ENCODE peak calls at places on chromosomes 3 and 15, in four cellular contexts. S is BE2C, B is cardiac muscle cell, L is GM23248. F is an unnamed sample. For H3K27me3, the result is how much of the 10 kb centered on the place peaks cover.

GRCh38 chr3:113231391-113231790 is 20.0 kb downstream of the BOC start:
- DNase-seq in B (no peak), S (no peak), L (peak), F (no peak)

GRCh38 chr3:45896956-45897355 is 10.6 kb downstream of the CCR9 start:
- DNase-seq in B (no peak), S (no peak), L (peak), F (no peak)

GRCh38 chr3:194072097-194072428 is 63.9 kb upstream of the HES1 start:
- DNase-seq in S (no peak), L (no peak), B (no peak), F (no peak)

GRCh38 chr3:105527949-105528348 is 161.2 kb downstream of the ALCAM start:
- DNase-seq in S (no peak), B (no peak), L (peak), F (no peak)

GRCh38 chr3:45938858-45939257 is 4.4 kb upstream of the CXCR6 start:
- DNase-seq in B (peak), L (peak), S (peak), F (peak)

GRCh38 chr3:58580826-58581327 is 3.7 kb upstream of the FAM107A start:
- DNase-seq in B (no peak), S (no peak), L (no peak), F (no peak)

GRCh38 chr3:40021338-40021737 is 211.9 kb downstream of the MYRIP start:
- DNase-seq in B (no peak), S (no peak), L (no peak), F (no peak)

GRCh38 chr15:68056097-68056865 is 2.2 kb downstream of the PIAS1 start:
- DNase-seq in S (no peak), B (no peak), L (peak), F (no peak)

GRCh38 chr15:90684281-90684680 is 32.9 kb upstream of the BLM start:
- DNase-seq in S (no peak), L (no peak), B (no peak), F (no peak)

GRCh38 chr3:80688814-80689213 is 921.0 kb upstream of the ROBO1 start:
- DNase-seq in L (peak), B (peak), S (peak), F (no peak)

GRCh38 chr3:49081429-49081828 is 12.4 kb downstream of the QRICH1 start:
- DNase-seq in B (no peak), S (no peak), L (no peak), F (no peak)

GRCh38 chr3:152204218-152204617 is 64.5 kb upstream of the MBNL1 start:
- DNase-seq in B (no peak), S (no peak), L (no peak), F (no peak)

GRCh38 chr3:102745881-102746280 is 311.1 kb downstream of the ZPLD1 start:
- DNase-seq in B (no peak), L (peak), S (no peak), F (no peak)

GRCh38 chr3:178255315-178255714 is 280.9 kb upstream of the KCNMB2 start:
- DNase-seq in L (peak), S (no peak), B (no peak), F (no peak)

GRCh38 chr15:45393851-45394250 is 15.5 kb upstream of the GATM start:
- DNase-seq in L (peak), S (no peak), B (no peak), F (peak)

GRCh38 chr3:9862391-9863235 is 17.4 kb downstream of the CIDEC start:
- DNase-seq in B (peak), L (peak), S (no peak), F (no peak)

GRCh38 chr3:126509565-126510322 is 7.8 kb downstream of the UROC1 start:
- DNase-seq in B (no peak), L (no peak), S (no peak), F (no peak)

GRCh38 chr3:141112686-141113255 is 61.6 kb downstream of the SPSB4 start:
- DNase-seq in L (no peak), S (no peak), B (no peak), F (no peak)

GRCh38 chr3:171770689-171771620 is 39.3 kb downstream of the PLD1 start:
- DNase-seq in L (peak), B (peak), S (peak), F (peak)

GRCh38 chr3:73270839-73271483 is 209.5 kb downstream of the EBLN2 start:
- DNase-seq in S (peak), B (no peak), L (peak), F (no peak)

GRCh38 chr3:11154953-11155325 is 646 bp downstream of the HRH1 start:
- DNase-seq in L (peak), S (no peak), B (no peak), F (peak)

GRCh38 chr3:11155341-11156025 is 1.2 kb downstream of the HRH1 start:
- DNase-seq in L (peak), B (peak), S (peak), F (peak)

GRCh38 chr3:11157406-11157805 is 3.1 kb downstream of the HRH1 start:
- DNase-seq in S (no peak), L (no peak), B (no peak), F (no peak)

GRCh38 chr3:11156026-11156410 is 1.7 kb downstream of the HRH1 start:
- DNase-seq in S (no peak), L (no peak), B (no peak), F (no peak)

DNA sequence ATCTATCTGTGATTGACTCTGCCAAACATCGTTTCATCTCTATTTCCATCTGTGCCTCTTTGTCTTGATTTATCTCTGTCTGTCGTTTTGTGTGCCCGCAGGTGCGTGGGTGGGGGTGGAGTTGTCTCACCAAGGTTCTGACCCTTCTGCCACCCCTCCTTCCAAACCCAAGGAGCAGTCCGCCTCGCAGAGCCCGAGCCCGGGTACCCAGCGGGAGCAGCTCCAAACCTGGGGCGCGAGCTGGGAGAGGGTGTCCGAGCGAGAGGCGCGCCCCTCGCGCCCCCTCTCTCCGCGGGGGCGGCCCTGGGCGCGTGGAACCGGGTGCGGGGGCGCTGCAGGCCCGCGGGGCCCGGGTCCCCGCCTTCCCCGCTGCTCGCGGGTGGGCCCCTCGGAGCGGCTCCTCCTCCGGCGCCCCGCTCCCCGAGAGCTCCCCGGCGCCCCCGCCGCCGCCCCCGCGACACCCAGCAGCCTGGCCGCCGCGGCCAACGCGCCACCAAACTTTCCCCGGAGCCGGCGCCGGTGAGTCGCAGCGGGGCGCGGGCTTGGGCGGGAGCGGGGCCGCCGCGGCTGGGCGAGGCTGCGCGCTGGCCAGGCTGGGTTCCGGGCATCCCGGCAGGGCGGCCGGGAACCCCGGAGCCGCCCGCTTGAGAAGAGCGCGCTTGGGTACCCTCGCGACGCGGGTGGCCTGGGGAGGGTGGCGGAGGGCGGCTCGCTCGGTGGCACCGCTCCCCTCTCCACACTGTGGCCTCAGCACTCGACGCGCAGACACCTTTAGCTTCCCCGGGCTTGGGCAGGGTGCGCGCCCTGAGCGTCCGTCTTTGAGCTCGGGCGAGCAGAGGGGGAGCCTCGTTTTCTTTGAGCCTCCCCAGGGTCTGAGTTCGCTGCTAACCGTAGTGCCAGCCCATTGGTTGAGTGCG is at the start of gene HRH1:
- DNase-seq in S (no peak), B (peak), L (peak), F (no peak)
- H3K27me3 ChIP-seq in S (under half), B (half or more), L (under half), F (under half)

DNA sequence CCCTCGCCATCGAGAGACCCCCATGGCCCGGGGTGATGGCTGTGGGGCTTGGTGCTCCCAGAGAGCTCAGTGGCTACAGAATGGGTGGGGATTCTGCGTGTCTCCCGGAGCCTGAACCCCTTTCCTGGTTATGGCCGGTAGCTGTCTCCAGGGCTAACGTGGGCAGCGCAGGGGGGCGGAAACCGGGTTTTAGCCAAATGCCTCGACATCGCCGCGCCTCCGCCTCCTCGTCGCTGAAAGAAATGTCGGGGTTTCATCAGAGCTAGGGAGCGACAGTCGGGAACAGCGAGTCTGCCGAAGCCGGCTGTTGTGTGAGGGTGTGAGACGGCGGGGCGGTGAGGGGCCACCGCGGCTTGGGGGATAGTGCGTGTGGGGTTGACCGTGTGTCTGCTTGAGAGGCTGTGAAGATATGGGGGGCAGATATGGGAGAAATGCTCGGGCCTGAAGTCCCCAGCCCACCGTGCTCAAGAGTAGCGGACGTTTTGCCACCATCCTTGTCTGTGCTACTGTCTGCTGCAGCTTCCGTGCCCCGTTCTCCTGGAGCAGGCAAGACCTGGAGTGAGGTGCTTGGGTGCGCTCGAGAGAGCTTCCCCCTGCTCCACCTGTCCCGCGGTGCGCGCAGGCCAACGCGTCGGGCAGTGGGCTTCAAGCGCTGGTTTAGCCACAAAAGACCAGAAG is 836 bp upstream of the ISLR2 start:
- DNase-seq in B (no peak), L (peak), S (no peak), F (no peak)
- H3K27me3 ChIP-seq in B (half or more), L (half or more), S (under half), F (under half)

GRCh38 chr15:79378394-79379158 is 53.6 kb upstream of the MINAR1 start:
- DNase-seq in L (no peak), B (no peak), S (no peak), F (no peak)
- H3K27me3 ChIP-seq in L (under half), B (under half), S (under half), F (under half)

DNA sequence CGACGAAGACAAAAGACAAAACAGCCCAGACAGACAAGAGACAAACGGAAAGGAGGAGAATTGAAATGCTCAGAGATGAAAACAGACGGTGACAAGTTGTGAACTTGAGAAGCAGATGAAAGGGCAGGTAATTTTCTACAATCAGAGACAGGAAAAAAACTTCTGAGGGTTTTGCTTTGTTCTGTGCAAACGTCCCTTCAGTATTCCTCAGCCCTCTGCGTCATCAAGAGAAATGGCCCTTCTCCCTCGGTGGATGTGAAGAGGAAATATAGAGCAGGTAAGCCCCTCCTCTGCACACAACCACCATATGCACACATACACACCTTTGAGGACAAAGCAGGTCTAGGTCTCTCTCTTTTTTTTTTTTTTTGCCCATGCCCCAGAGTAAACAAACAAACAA is 206.6 kb downstream of the UACA start:
- DNase-seq in B (no peak), L (no peak), S (no peak), F (no peak)
- H3K27me3 ChIP-seq in B (under half), L (half or more), S (under half), F (half or more)

GRCh38 chr15:53114960-53115359 is 324.8 kb upstream of the ONECUT1 start:
- DNase-seq in S (no peak), L (no peak), B (no peak), F (no peak)
- H3K27me3 ChIP-seq in S (under half), L (under half), B (under half), F (under half)

GRCh38 chr3:71722693-71723092 is 2.5 kb downstream of the EIF4E3 start:
- DNase-seq in S (no peak), L (no peak), B (no peak), F (no peak)

GRCh38 chr3:71721721-71722157 is 3.5 kb downstream of the EIF4E3 start:
- DNase-seq in S (no peak), B (no peak), L (no peak), F (no peak)

GRCh38 chr3:71714595-71714994 is 10.6 kb downstream of the EIF4E3 start:
- DNase-seq in B (no peak), S (no peak), L (no peak), F (no peak)

GRCh38 chr3:71721002-71721401 is 4.2 kb downstream of the EIF4E3 start:
- DNase-seq in B (no peak), S (no peak), L (no peak), F (no peak)

GRCh38 chr3:71718069-71718468 is 7.1 kb downstream of the EIF4E3 start:
- DNase-seq in B (no peak), L (no peak), S (no peak), F (no peak)
- H3K27me3 ChIP-seq in B (under half), L (under half), S (under half), F (under half)

GRCh38 chr3:190514163-190515153 is 573 bp downstream of the IL1RAP start:
- DNase-seq in S (peak), B (peak), L (peak), F (peak)

GRCh38 chr3:190512666-190513065 is 1.2 kb upstream of the IL1RAP start:
- DNase-seq in S (no peak), L (no peak), B (no peak), F (no peak)

GRCh38 chr3:190517696-190518095 is 3.8 kb downstream of the IL1RAP start:
- DNase-seq in B (no peak), S (no peak), L (peak), F (no peak)

GRCh38 chr3:190516416-190516815 is 2.5 kb downstream of the IL1RAP start:
- DNase-seq in B (no peak), S (no peak), L (no peak), F (no peak)

GRCh38 chr3:190513409-190514162 is at the start of gene IL1RAP:
- DNase-seq in L (peak), S (peak), B (peak), F (peak)
- H3K27me3 ChIP-seq in L (under half), S (under half), B (under half), F (under half)

GRCh38 chr15:76341366-76342045 is 4.9 kb downstream of the ISL2 start:
- DNase-seq in S (peak), L (no peak), B (peak), F (peak)
- H3K27me3 ChIP-seq in S (half or more), L (half or more), B (half or more), F (under half)

GRCh38 chr3:44198265-44198956 is 43.3 kb upstream of the TOPAZ1 start:
- DNase-seq in L (peak), S (peak), B (peak), F (peak)

GRCh38 chr3:44198957-44199269 is 42.8 kb upstream of the TOPAZ1 start:
- DNase-seq in B (no peak), L (no peak), S (no peak), F (no peak)
- H3K27me3 ChIP-seq in B (half or more), L (under half), S (under half), F (under half)

DNA sequence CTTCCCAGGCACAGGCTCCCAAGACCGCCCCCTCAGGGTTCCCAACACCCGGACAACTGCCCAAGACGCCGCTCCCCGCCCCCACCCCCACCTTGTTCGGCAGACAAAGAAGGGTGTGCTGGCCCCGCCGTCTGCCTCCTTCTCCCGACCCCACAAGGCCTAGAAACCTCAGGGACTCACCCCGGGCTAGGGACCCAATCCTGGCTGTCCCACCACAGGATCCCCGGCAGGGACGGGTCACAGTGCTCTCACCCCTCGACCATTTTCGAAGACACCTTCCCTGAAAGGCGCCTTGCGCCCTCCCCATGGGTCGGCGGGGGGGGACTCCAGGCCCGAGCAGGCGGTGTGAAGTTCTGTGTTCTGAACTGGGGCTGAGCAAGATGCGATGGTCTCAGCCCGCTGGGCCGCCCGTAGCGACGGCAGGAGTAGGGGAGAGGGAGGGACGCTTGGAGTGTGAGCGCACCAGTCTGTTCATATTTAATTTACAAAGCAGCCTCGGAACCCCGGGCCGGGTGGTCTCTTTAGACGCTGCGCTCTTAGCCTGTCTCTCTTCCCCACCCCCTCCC is 1.5 kb upstream of the ISLR2 start:
- DNase-seq in S (no peak), L (no peak), B (no peak), F (no peak)
- H3K27me3 ChIP-seq in S (under half), L (half or more), B (half or more), F (under half)

F was measured in WERI-Rb-1.